ENCODE peak calls at places on chromosomes 4 and X, in four cellular contexts. E is choroid plexus epithelial cell, T is brain microvascular endothelial cell, F is NCI-H1694. U is an unnamed sample.

GRCh38 chr4:54004463-54004862 is 59.9 kb downstream of the CHIC2 start:
- DNase-seq in E (peak), T (no peak), F (no peak), U (no peak)

GRCh38 chrX:22278375-22278774 is 5.7 kb downstream of the CBLL2 start:
- DNase-seq in E (peak), T (no peak), F (no peak), U (no peak)

GRCh38 chrX:101229155-101229554 is 9.6 kb downstream of the DRP2 start:
- DNase-seq in E (peak), T (peak), F (no peak), U (peak)

GRCh38 chr4:140653718-140654515 is 85.2 kb upstream of the UCP1 start:
- DNase-seq in E (peak), T (peak), F (no peak), U (peak)

GRCh38 chrX:21905209-21905735 is 35.2 kb upstream of the SMS start:
- DNase-seq in E (no peak), T (no peak), F (no peak), U (no peak)

GRCh38 chrX:33128048-33128805 is 83.1 kb downstream of the DMD start:
- DNase-seq in E (no peak), T (no peak), F (no peak), U (no peak)

GRCh38 chr4:158811704-158812103 is 42.9 kb downstream of the FNIP2 start:
- DNase-seq in E (peak), T (peak), F (no peak), U (no peak)

GRCh38 chr4:38060829-38061431 is 100.7 kb downstream of the PTTG2 start:
- DNase-seq in E (peak), T (peak), F (no peak), U (peak)

GRCh38 chrX:118975831-118976598 is 1.6 kb downstream of the LONRF3 start:
- DNase-seq in E (peak), T (no peak), F (no peak), U (no peak)

GRCh38 chrX:41303013-41303412 is 30.9 kb upstream of the DDX3X start:
- DNase-seq in E (no peak), T (no peak), F (no peak), U (peak)

GRCh38 chr4:165394275-165394674 is 15.5 kb downstream of the CPE start:
- DNase-seq in E (peak), T (peak), F (no peak), U (peak)

GRCh38 chr4:2270341-2271165 is 8.6 kb upstream of the MXD4 start:
- DNase-seq in E (no peak), T (no peak), F (no peak), U (no peak)

GRCh38 chr4:150699599-150699998 is 117.6 kb downstream of the MAB21L2 start:
- DNase-seq in E (no peak), T (no peak), F (no peak), U (no peak)

GRCh38 chr4:115119804-115120352 is 6.5 kb upstream of the NDST4 start:
- DNase-seq in E (peak), T (no peak), F (peak), U (no peak)

GRCh38 chr4:183906736-183907651 is 1.9 kb downstream of the STOX2 start:
- DNase-seq in E (no peak), T (no peak), F (peak), U (no peak)

GRCh38 chr4:152591361-152591760 is 55.5 kb upstream of the FBXW7 start:
- DNase-seq in E (peak), T (peak), F (peak), U (peak)

GRCh38 chrX:130728208-130728607 is 174.8 kb downstream of the ENOX2 start:
- DNase-seq in E (no peak), T (no peak), F (no peak), U (peak)